ENCODE peak calls at places on chromosomes 2 and 18, in five cellular contexts. T, I, X, S and B are unnamed samples.

GRCh38 chr2:71562518-71562917 is 109.2 kb downstream of the DYSF start:
- DNase-seq in T (no peak), I (no peak), X (no peak), S (no peak), B (no peak)

GRCh38 chr18:51655327-51655698 is 457.8 kb upstream of the MEX3C start:
- DNase-seq in T (no peak), I (no peak), X (no peak), S (no peak), B (no peak)

GRCh38 chr2:65067806-65068553 is 11.8 kb downstream of the CEP68 start:
- DNase-seq in T (no peak), I (no peak), X (no peak), S (no peak), B (no peak)

GRCh38 chr2:285990-286389 is 1.9 kb downstream of the ALKAL2 start:
- DNase-seq in T (no peak), I (no peak), X (no peak), S (no peak), B (no peak)

GRCh38 chr18:37294951-37295350 is 270.6 kb downstream of the CELF4 start:
- DNase-seq in T (peak; percentile 25), I (no peak), X (peak; percentile 90), S (peak; percentile 73), B (peak; percentile 70)

GRCh38 chr2:30232027-30232800 is 880 bp downstream of the LBH start:
- DNase-seq in T (peak; percentile 45), I (no peak), X (peak; percentile 93), S (peak; percentile 66), B (peak; percentile 32)

GRCh38 chr18:22470511-22471181 is 52.9 kb upstream of the CTAGE1 start:
- DNase-seq in T (no peak), I (no peak), X (no peak), S (no peak), B (no peak)

GRCh38 chr2:207474871-207475485 is 54.8 kb upstream of the CREB1 start:
- DNase-seq in T (peak; percentile 73), I (no peak), X (peak; percentile 84), S (peak; percentile 22), B (peak; percentile 48)

GRCh38 chr18:57437433-57437781 is 2.2 kb downstream of the ONECUT2 start:
- DNase-seq in T (no peak), I (no peak), X (peak; percentile 58), S (peak; percentile 69), B (no peak)

GRCh38 chr2:16228471-16228870 is 288.1 kb downstream of the MYCN start:
- DNase-seq in T (no peak), I (no peak), X (no peak), S (no peak), B (no peak)

GRCh38 chr2:197058777-197059176 is 132.3 kb upstream of the PGAP1 start:
- DNase-seq in T (no peak), I (no peak), X (no peak), S (no peak), B (no peak)

GRCh38 chr2:102040229-102040628 is 48.5 kb downstream of the IL1R2 start:
- DNase-seq in T (no peak), I (no peak), X (no peak), S (no peak), B (no peak)

GRCh38 chr2:177383935-177384334 is 8.6 kb upstream of the AGPS start:
- DNase-seq in T (no peak), I (no peak), X (peak; percentile 57), S (no peak), B (no peak)

GRCh38 chr2:193373139-193373538 is 1178.4 kb upstream of the TMEFF2 start:
- DNase-seq in T (no peak), I (no peak), X (no peak), S (no peak), B (no peak)

GRCh38 chr2:7093376-7093775 is 176.2 kb downstream of the RNF144A start:
- DNase-seq in T (no peak), I (no peak), X (no peak), S (no peak), B (no peak)

GRCh38 chr2:55051026-55051866 is 995 bp upstream of the RTN4 start:
- DNase-seq in T (peak; percentile 87), I (peak; percentile 56), X (peak; percentile 71), S (no peak), B (peak; percentile 70)

GRCh38 chr2:241132549-241133435 is 16.5 kb downstream of the PASK start:
- DNase-seq in T (no peak), I (no peak), X (no peak), S (no peak), B (no peak)

GRCh38 chr2:10839813-10840212 is 27.2 kb upstream of the PDIA6 start:
- DNase-seq in T (peak; percentile 43), I (no peak), X (peak; percentile 63), S (no peak), B (no peak)

GRCh38 chr2:102915128-102915527 is 153.3 kb downstream of the TMEM182 start:
- DNase-seq in T (no peak), I (no peak), X (no peak), S (no peak), B (no peak)

GRCh38 chr2:85053802-85054201 is 79.4 kb upstream of the TCF7L1 start:
- DNase-seq in T (peak; percentile 36), I (no peak), X (no peak), S (no peak), B (peak; percentile 54)

GRCh38 chr2:69253893-69254292 is 133.1 kb downstream of the GFPT1 start:
- DNase-seq in T (no peak), I (no peak), X (no peak), S (no peak), B (no peak)

GRCh38 chr18:778194-779007 is 33.6 kb downstream of the YES1 start:
- DNase-seq in T (no peak), I (no peak), X (no peak), S (no peak), B (no peak)

GRCh38 chr2:212176151-212176550 is 362.5 kb downstream of the ERBB4 start:
- DNase-seq in T (no peak), I (no peak), X (no peak), S (peak; percentile 6), B (no peak)

GRCh38 chr2:134760385-134760784 is 41.6 kb upstream of the TMEM163 start:
- DNase-seq in T (no peak), I (no peak), X (no peak), S (no peak), B (no peak)
- TF ChIP-seq CTCF in T (no peak), I (no peak), X (no peak), S (no peak), B (no peak)

GRCh38 chr2:23002234-23002633 is 382.7 kb upstream of the KLHL29 start:
- DNase-seq in T (no peak), I (no peak), X (peak; percentile 3), S (no peak), B (no peak)
- TF ChIP-seq CTCF in T (peak; percentile 3), I (no peak), X (peak; percentile 19), S (peak; percentile 57), B (no peak)

GRCh38 chr2:223563462-223563861 is 38.7 kb downstream of the SCG2 start:
- DNase-seq in T (peak; percentile 30), I (no peak), X (peak; percentile 28), S (no peak), B (peak; percentile 37)
- TF ChIP-seq CTCF in T (no peak), I (no peak), X (no peak), S (no peak), B (no peak)

GRCh38 chr2:98757904-98758421 is 27.0 kb upstream of the MGAT4A start:
- DNase-seq in T (peak; percentile 98), I (no peak), X (no peak), S (no peak), B (peak; percentile 78)
- TF ChIP-seq CTCF in T (no peak), I (no peak), X (no peak), S (no peak), B (no peak)

GRCh38 chr2:173150087-173150486 is 74.4 kb downstream of the MAP3K20 start:
- DNase-seq in T (no peak), I (no peak), X (no peak), S (no peak), B (no peak)
- TF ChIP-seq CTCF in T (no peak), I (no peak), X (no peak), S (no peak), B (no peak)

GRCh38 chr2:38030590-38031326 is 45.2 kb downstream of the CYP1B1 start:
- DNase-seq in T (no peak), I (no peak), X (no peak), S (no peak), B (no peak)
- TF ChIP-seq CTCF in T (no peak), I (no peak), X (no peak), S (no peak), B (no peak)